ENCODE peak calls at places on chromosomes 11 and 22, in eight cellular contexts. One of them, this sample, is unnamed.

GRCh38 chr22:42026705-42027104 is 28.1 kb downstream of the WBP2NL start:
- DNase-seq in AG10803: no peak
- DNase-seq in fibroblast of pulmonary artery: no peak
- DNase-seq in neuronal stem cell: no peak
- DNase-seq in fibroblast of mammary gland: no peak
- DNase-seq in fibroblast of villous mesenchyme: no peak
- DNase-seq in WERI-Rb-1: no peak
- DNase-seq in epithelial cell of proximal tubule: no peak
- DNase-seq in this sample: no peak

GRCh38 chr22:36991220-36991619 is 28.0 kb downstream of the TST start:
- DNase-seq in epithelial cell of proximal tubule: peak; percentile 7
- DNase-seq in fibroblast of pulmonary artery: no peak
- DNase-seq in WERI-Rb-1: no peak
- DNase-seq in fibroblast of villous mesenchyme: no peak
- DNase-seq in neuronal stem cell: no peak
- DNase-seq in AG10803: no peak
- DNase-seq in fibroblast of mammary gland: peak; percentile 9
- DNase-seq in this sample: no peak

GRCh38 chr11:64582885-64583284 is 8.1 kb upstream of the SLC22A12 start:
- DNase-seq in fibroblast of mammary gland: no peak
- DNase-seq in epithelial cell of proximal tubule: no peak
- DNase-seq in fibroblast of villous mesenchyme: no peak
- DNase-seq in neuronal stem cell: no peak
- DNase-seq in WERI-Rb-1: no peak
- DNase-seq in AG10803: no peak
- DNase-seq in fibroblast of pulmonary artery: no peak
- DNase-seq in this sample: no peak

GRCh38 chr22:26713823-26714449 is 56.5 kb downstream of the MIAT start:
- DNase-seq in AG10803: peak; percentile 82
- DNase-seq in WERI-Rb-1: no peak
- DNase-seq in fibroblast of pulmonary artery: peak; percentile 78
- DNase-seq in epithelial cell of proximal tubule: no peak
- DNase-seq in neuronal stem cell: no peak
- DNase-seq in fibroblast of mammary gland: peak; percentile 41
- DNase-seq in fibroblast of villous mesenchyme: peak; percentile 50
- DNase-seq in this sample: no peak

GRCh38 chr11:5674391-5674790 is 10.5 kb downstream of the TRIM5 start:
- DNase-seq in neuronal stem cell: no peak
- DNase-seq in fibroblast of mammary gland: no peak
- DNase-seq in fibroblast of villous mesenchyme: no peak
- DNase-seq in WERI-Rb-1: no peak
- DNase-seq in epithelial cell of proximal tubule: no peak
- DNase-seq in AG10803: no peak
- DNase-seq in fibroblast of pulmonary artery: no peak
- DNase-seq in this sample: no peak

GRCh38 chr11:35932641-35933571 is 11.0 kb upstream of the LDLRAD3 start:
- DNase-seq in neuronal stem cell: no peak
- DNase-seq in fibroblast of mammary gland: peak; percentile 65
- DNase-seq in epithelial cell of proximal tubule: no peak
- DNase-seq in fibroblast of villous mesenchyme: no peak
- DNase-seq in WERI-Rb-1: no peak
- DNase-seq in fibroblast of pulmonary artery: peak; percentile 35
- DNase-seq in AG10803: peak; percentile 27
- DNase-seq in this sample: no peak

GRCh38 chr11:130487390-130488186 is 39.1 kb downstream of the ADAMTS15 start:
- DNase-seq in fibroblast of mammary gland: no peak
- DNase-seq in AG10803: no peak
- DNase-seq in fibroblast of villous mesenchyme: no peak
- DNase-seq in epithelial cell of proximal tubule: no peak
- DNase-seq in neuronal stem cell: no peak
- DNase-seq in fibroblast of pulmonary artery: no peak
- DNase-seq in WERI-Rb-1: no peak
- DNase-seq in this sample: no peak

GRCh38 chr22:24553597-24554315 is 1.2 kb downstream of the GUCD1 start:
- DNase-seq in epithelial cell of proximal tubule: no peak
- DNase-seq in AG10803: peak; percentile 16
- DNase-seq in WERI-Rb-1: no peak
- DNase-seq in fibroblast of villous mesenchyme: peak; percentile 51
- DNase-seq in fibroblast of pulmonary artery: no peak
- DNase-seq in fibroblast of mammary gland: no peak
- DNase-seq in neuronal stem cell: no peak
- DNase-seq in this sample: no peak

DNA sequence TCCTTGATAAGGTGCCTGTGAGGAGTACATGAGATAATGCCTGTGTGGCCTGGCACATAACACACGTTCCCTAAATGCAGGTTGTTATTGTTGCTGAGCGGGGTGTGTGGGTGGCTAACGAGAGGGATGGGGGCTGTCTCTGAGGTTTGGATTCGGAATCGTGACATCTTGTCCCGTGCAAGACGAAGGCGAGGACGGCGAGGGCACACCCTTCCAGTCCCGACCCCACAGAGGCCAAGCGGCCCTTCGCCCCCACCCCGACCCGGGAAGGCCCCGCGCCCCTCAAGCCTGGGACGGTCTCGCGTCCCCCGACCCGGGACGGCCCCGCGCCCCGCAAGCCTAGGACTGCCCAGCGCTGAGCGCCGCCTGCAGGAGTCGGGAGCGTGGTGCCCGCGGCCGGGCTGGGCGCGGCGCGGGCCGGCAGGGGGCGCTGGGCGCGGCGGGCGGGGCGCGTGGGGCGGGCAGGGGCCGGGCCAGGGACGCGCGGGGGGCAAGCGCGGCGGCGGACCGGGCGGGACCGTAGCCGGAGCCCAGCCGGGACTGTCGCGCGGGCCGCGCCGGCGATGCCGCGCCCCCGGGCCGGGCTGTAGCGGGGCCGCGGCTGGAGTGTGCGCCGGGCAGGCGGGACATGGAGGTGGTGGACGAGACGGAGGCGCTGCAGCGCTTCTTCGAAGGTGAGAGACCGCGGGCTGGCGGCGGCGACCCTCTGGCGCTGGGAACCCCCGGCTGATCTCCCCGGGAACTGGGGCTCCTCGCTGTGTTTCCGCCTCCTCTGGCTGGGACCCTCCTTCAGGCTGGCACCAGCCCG is at the start of gene MYRF:
- DNase-seq in fibroblast of villous mesenchyme: peak; percentile 43
- DNase-seq in WERI-Rb-1: peak; percentile 52
- DNase-seq in fibroblast of pulmonary artery: peak; percentile 35
- DNase-seq in fibroblast of mammary gland: peak; percentile 10
- DNase-seq in AG10803: no peak
- DNase-seq in epithelial cell of proximal tubule: no peak
- DNase-seq in neuronal stem cell: peak; percentile 51
- DNase-seq in this sample: no peak
- H3K4me3 ChIP-seq in fibroblast of villous mesenchyme: peak within 1 kb of the TSS; percentile 78
- H3K4me3 ChIP-seq in WERI-Rb-1: peak within 1 kb of the TSS; percentile 51
- H3K4me3 ChIP-seq in fibroblast of pulmonary artery: peak within 1 kb of the TSS; percentile 64
- H3K4me3 ChIP-seq in fibroblast of mammary gland: peak within 1 kb of the TSS; percentile 27
- H3K4me3 ChIP-seq in AG10803: peak within 1 kb of the TSS; percentile 43
- H3K4me3 ChIP-seq in epithelial cell of proximal tubule: peak within 1 kb of the TSS; percentile 86
- H3K4me3 ChIP-seq in neuronal stem cell: peak within 1 kb of the TSS; percentile 55
- H3K4me3 ChIP-seq in this sample: peak within 1 kb of the TSS; percentile 52

GRCh38 chr11:61581030-61581928 is at the start of gene SYT7:
- DNase-seq in fibroblast of villous mesenchyme: peak; percentile 98
- DNase-seq in fibroblast of pulmonary artery: peak; percentile 98
- DNase-seq in AG10803: peak; percentile 97
- DNase-seq in neuronal stem cell: peak; percentile 99
- DNase-seq in epithelial cell of proximal tubule: peak; percentile 61
- DNase-seq in WERI-Rb-1: peak; percentile 97
- DNase-seq in fibroblast of mammary gland: peak; percentile 96
- DNase-seq in this sample: peak; percentile 56

GRCh38 chr11:61578819-61579218 is 2.1 kb downstream of the SYT7 start:
- DNase-seq in fibroblast of mammary gland: no peak
- DNase-seq in fibroblast of villous mesenchyme: no peak
- DNase-seq in fibroblast of pulmonary artery: no peak
- DNase-seq in WERI-Rb-1: no peak
- DNase-seq in neuronal stem cell: no peak
- DNase-seq in AG10803: no peak
- DNase-seq in epithelial cell of proximal tubule: no peak
- DNase-seq in this sample: no peak

GRCh38 chr11:61577383-61578118 is 3.3 kb downstream of the SYT7 start:
- DNase-seq in fibroblast of villous mesenchyme: no peak
- DNase-seq in neuronal stem cell: no peak
- DNase-seq in WERI-Rb-1: peak; percentile 74
- DNase-seq in epithelial cell of proximal tubule: no peak
- DNase-seq in AG10803: no peak
- DNase-seq in fibroblast of pulmonary artery: no peak
- DNase-seq in fibroblast of mammary gland: peak; percentile 33
- DNase-seq in this sample: no peak

GRCh38 chr11:61580292-61580888 is 486 bp downstream of the SYT7 start:
- DNase-seq in AG10803: no peak
- DNase-seq in fibroblast of pulmonary artery: no peak
- DNase-seq in fibroblast of mammary gland: no peak
- DNase-seq in epithelial cell of proximal tubule: no peak
- DNase-seq in fibroblast of villous mesenchyme: no peak
- DNase-seq in neuronal stem cell: no peak
- DNase-seq in WERI-Rb-1: no peak
- DNase-seq in this sample: no peak

DNA sequence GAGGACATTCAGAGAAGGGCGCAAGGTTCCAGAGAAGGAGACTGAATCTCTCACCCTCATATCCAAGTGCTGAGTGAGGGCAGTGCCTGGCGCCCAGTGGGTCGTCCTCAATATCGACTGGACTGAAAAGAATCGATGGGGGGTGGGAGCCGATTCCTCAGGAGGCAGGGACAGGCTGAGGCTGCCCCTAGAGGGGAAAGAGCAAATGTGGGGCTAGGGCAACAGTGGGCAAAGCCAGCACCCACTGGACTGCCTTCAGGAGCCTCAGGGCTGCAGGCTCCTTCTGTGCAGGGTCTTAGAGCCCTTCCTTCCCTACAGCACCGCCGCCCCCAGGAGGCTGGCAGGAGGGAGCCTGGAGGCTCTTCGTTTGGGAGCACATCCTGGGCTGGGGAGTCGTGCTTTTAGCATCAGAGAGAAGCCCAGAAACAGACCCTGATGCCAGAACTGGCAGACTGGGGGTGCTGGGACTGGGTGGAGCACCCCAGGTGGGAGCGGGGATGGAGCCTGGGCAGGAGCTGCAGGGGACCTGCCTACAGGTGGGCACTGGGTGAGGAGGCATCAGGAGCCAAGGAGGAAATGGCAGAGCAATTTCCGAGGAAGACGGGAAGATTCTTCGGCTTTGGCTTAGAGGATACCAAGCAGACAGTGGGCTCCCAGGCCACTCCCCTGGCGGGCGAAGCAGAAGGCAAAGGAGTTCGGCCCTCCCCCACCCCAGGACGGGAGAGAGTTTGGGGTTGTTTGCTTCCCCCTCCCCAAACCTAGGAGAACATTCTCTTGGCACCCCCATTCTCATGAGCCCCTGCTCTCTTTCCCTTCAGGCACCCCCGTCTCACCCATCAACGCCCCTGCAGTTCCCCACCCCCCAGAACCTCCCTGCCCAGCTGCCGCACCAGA is 1.2 kb downstream of the SYT7 start:
- DNase-seq in fibroblast of mammary gland: no peak
- DNase-seq in fibroblast of pulmonary artery: no peak
- DNase-seq in fibroblast of villous mesenchyme: no peak
- DNase-seq in neuronal stem cell: no peak
- DNase-seq in AG10803: no peak
- DNase-seq in WERI-Rb-1: peak; percentile 44
- DNase-seq in epithelial cell of proximal tubule: no peak
- DNase-seq in this sample: no peak
- H3K4me3 ChIP-seq in fibroblast of mammary gland: peak overlapping the region; percentile 52
- H3K4me3 ChIP-seq in fibroblast of pulmonary artery: no peak overlapping the region
- H3K4me3 ChIP-seq in fibroblast of villous mesenchyme: no peak overlapping the region
- H3K4me3 ChIP-seq in neuronal stem cell: peak overlapping the region; percentile 45
- H3K4me3 ChIP-seq in AG10803: no peak overlapping the region
- H3K4me3 ChIP-seq in WERI-Rb-1: peak overlapping the region; percentile 58
- H3K4me3 ChIP-seq in epithelial cell of proximal tubule: no peak overlapping the region
- H3K4me3 ChIP-seq in this sample: no peak overlapping the region

GRCh38 chr22:50303848-50304527 is 3.5 kb downstream of the PLXNB2 start:
- DNase-seq in WERI-Rb-1: peak; percentile 33
- DNase-seq in epithelial cell of proximal tubule: no peak
- DNase-seq in fibroblast of pulmonary artery: no peak
- DNase-seq in fibroblast of mammary gland: peak; percentile 19
- DNase-seq in neuronal stem cell: no peak
- DNase-seq in fibroblast of villous mesenchyme: no peak
- DNase-seq in AG10803: no peak
- DNase-seq in this sample: no peak
- H3K4me3 ChIP-seq in WERI-Rb-1: no peak overlapping the region
- H3K4me3 ChIP-seq in epithelial cell of proximal tubule: peak overlapping the region; percentile 19
- H3K4me3 ChIP-seq in fibroblast of pulmonary artery: no peak overlapping the region
- H3K4me3 ChIP-seq in fibroblast of mammary gland: no peak overlapping the region
- H3K4me3 ChIP-seq in neuronal stem cell: no peak overlapping the region
- H3K4me3 ChIP-seq in fibroblast of villous mesenchyme: peak overlapping the region; percentile 80
- H3K4me3 ChIP-seq in AG10803: peak overlapping the region; percentile 39
- H3K4me3 ChIP-seq in this sample: no peak overlapping the region

GRCh38 chr11:68372625-68373024 is 60.2 kb downstream of the LRP5 start:
- DNase-seq in fibroblast of mammary gland: no peak
- DNase-seq in neuronal stem cell: no peak
- DNase-seq in AG10803: no peak
- DNase-seq in fibroblast of pulmonary artery: no peak
- DNase-seq in epithelial cell of proximal tubule: no peak
- DNase-seq in WERI-Rb-1: no peak
- DNase-seq in fibroblast of villous mesenchyme: no peak
- DNase-seq in this sample: no peak

GRCh38 chr11:68373189-68373809 is 60.9 kb downstream of the LRP5 start:
- DNase-seq in fibroblast of mammary gland: peak; percentile 83
- DNase-seq in AG10803: peak; percentile 91
- DNase-seq in WERI-Rb-1: peak; percentile 48
- DNase-seq in fibroblast of pulmonary artery: no peak
- DNase-seq in neuronal stem cell: no peak
- DNase-seq in fibroblast of villous mesenchyme: peak; percentile 68
- DNase-seq in epithelial cell of proximal tubule: no peak
- DNase-seq in this sample: no peak

GRCh38 chr11:68374531-68374930 is 62.1 kb downstream of the LRP5 start:
- DNase-seq in WERI-Rb-1: peak; percentile 23
- DNase-seq in epithelial cell of proximal tubule: no peak
- DNase-seq in neuronal stem cell: no peak
- DNase-seq in fibroblast of villous mesenchyme: peak; percentile 56
- DNase-seq in AG10803: peak; percentile 38
- DNase-seq in fibroblast of pulmonary artery: no peak
- DNase-seq in fibroblast of mammary gland: no peak
- DNase-seq in this sample: no peak

GRCh38 chr11:68375337-68375736 is 62.9 kb downstream of the LRP5 start:
- DNase-seq in WERI-Rb-1: no peak
- DNase-seq in fibroblast of pulmonary artery: no peak
- DNase-seq in fibroblast of villous mesenchyme: no peak
- DNase-seq in neuronal stem cell: no peak
- DNase-seq in epithelial cell of proximal tubule: no peak
- DNase-seq in fibroblast of mammary gland: no peak
- DNase-seq in AG10803: no peak
- DNase-seq in this sample: no peak

DNA sequence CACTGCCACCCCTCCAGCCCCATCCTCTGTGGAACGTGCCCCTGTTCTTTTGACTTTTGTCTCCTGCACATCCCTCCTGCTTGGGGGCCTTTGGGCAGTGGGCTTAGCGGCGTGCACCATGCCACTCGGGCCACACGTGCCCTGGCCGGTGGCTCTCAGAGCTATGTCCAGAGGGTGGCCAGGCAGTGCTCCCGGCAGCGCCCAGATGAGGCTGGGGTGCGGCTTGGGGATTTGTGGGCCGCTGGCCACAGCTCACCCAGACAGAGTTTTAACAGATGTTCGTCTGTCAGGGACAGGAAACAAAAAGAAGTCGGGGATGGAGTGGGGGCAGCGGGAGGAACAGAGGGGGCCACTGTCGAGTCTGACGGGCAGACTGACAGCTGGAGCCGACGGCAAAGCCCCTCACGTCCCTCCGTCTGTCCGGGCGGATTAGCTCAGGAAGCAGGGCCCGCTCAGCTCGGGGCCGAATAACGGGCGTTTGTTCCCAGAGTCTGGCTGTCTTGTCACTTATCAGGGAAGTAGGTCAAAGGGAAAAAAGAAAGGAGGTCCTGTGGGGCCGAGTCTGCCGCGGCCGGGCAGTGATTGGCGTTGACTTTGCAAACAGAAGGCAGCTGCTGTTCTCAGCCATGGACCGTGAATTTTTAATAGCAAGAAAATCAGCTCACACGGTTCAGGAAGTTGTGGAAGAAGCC is 61.6 kb downstream of the LRP5 start:
- DNase-seq in AG10803: peak; percentile 50
- DNase-seq in fibroblast of pulmonary artery: peak; percentile 48
- DNase-seq in fibroblast of mammary gland: peak; percentile 51
- DNase-seq in fibroblast of villous mesenchyme: peak; percentile 80
- DNase-seq in neuronal stem cell: no peak
- DNase-seq in WERI-Rb-1: peak; percentile 82
- DNase-seq in epithelial cell of proximal tubule: no peak
- DNase-seq in this sample: no peak
- H3K4me3 ChIP-seq in AG10803: peak overlapping the region; percentile 34
- H3K4me3 ChIP-seq in fibroblast of pulmonary artery: no peak overlapping the region
- H3K4me3 ChIP-seq in fibroblast of mammary gland: no peak overlapping the region
- H3K4me3 ChIP-seq in fibroblast of villous mesenchyme: no peak overlapping the region
- H3K4me3 ChIP-seq in neuronal stem cell: no peak overlapping the region
- H3K4me3 ChIP-seq in WERI-Rb-1: peak overlapping the region; percentile 29
- H3K4me3 ChIP-seq in epithelial cell of proximal tubule: no peak overlapping the region
- H3K4me3 ChIP-seq in this sample: no peak overlapping the region

This sample was measured in kidney epithelial cell.